ENCODE peak calls at places on chromosomes 1 and 21, in seven cellular contexts. A is cardiac fibroblast, D is A549, L is colonic mucosa, H is neural crest cell, K is AG10803, P is OCI-LY7. X is an unnamed sample.

GRCh38 chr1:66693856-66694255 is 58.4 kb upstream of the DYNLT5 start:
- DNase-seq in H (no peak), D (no peak), A (no peak), K (no peak), P (no peak), L (no peak), X (no peak)

GRCh38 chr1:70317087-70317486 is 37.4 kb downstream of the ANKRD13C start:
- DNase-seq in D (no peak), H (no peak), L (no peak), A (no peak), P (no peak), K (no peak), X (no peak)

GRCh38 chr1:24114753-24115152 is 2.8 kb upstream of the MYOM3 start:
- DNase-seq in D (no peak), P (no peak), A (no peak), L (no peak), H (no peak), K (no peak), X (no peak)

GRCh38 chr1:153355445-153356071 is 2.1 kb upstream of the S100A9 start:
- DNase-seq in A (peak; percentile 74), P (peak; percentile 52), L (peak; percentile 61), H (peak; percentile 25), D (peak; percentile 75), K (peak; percentile 48), X (no peak)

GRCh38 chr1:205535866-205536758 is 31.6 kb downstream of the CDK18 start:
- DNase-seq in L (peak; percentile 16), K (no peak), H (no peak), A (no peak), P (no peak), D (no peak), X (no peak)

GRCh38 chr1:47997289-47998200 is at the start of gene TRABD2B:
- DNase-seq in L (peak; percentile 79), P (peak; percentile 28), H (peak; percentile 88), D (peak; percentile 63), A (peak; percentile 79), K (peak; percentile 50), X (peak; percentile 92)

GRCh38 chr1:241269116-241269515 is 87.9 kb downstream of the RGS7 start:
- DNase-seq in L (no peak), P (no peak), H (no peak), K (no peak), A (no peak), D (peak; percentile 17), X (no peak)

GRCh38 chr1:27341525-27342252 is at the start of gene SYTL1:
- DNase-seq in H (no peak), D (peak; percentile 38), A (peak; percentile 71), L (peak; percentile 74), K (peak; percentile 46), P (peak; percentile 90), X (no peak)

GRCh38 chr1:236084386-236084730 is 19.5 kb upstream of the NID1 start:
- DNase-seq in D (no peak), P (no peak), L (no peak), H (no peak), K (no peak), A (no peak), X (no peak)

GRCh38 chr1:233391338-233391737 is 63.8 kb downstream of the MAP3K21 start:
- DNase-seq in H (no peak), K (no peak), P (no peak), L (no peak), D (no peak), A (no peak), X (no peak)

GRCh38 chr21:41847066-41847804 is 31.9 kb downstream of the PRDM15 start:
- DNase-seq in D (no peak), H (no peak), P (no peak), A (peak; percentile 8), L (no peak), K (peak; percentile 62), X (no peak)

GRCh38 chr1:111515291-111516007 is 12.0 kb upstream of the ADORA3 start:
- DNase-seq in A (peak; percentile 51), L (no peak), H (no peak), P (no peak), D (no peak), K (peak; percentile 33), X (no peak)

GRCh38 chr1:177346960-177347359 is 176.2 kb downstream of the BRINP2 start:
- DNase-seq in D (no peak), K (no peak), A (no peak), H (no peak), P (no peak), L (peak; percentile 81), X (no peak)

GRCh38 chr1:216388558-216388957 is 34.7 kb downstream of the USH2A start:
- DNase-seq in L (no peak), A (no peak), P (no peak), K (no peak), D (no peak), H (no peak), X (no peak)
- TF ChIP-seq CTCF in L (no peak), A (no peak), P (no peak), K (no peak), D (no peak), H (no peak), X (no peak)

DNA sequence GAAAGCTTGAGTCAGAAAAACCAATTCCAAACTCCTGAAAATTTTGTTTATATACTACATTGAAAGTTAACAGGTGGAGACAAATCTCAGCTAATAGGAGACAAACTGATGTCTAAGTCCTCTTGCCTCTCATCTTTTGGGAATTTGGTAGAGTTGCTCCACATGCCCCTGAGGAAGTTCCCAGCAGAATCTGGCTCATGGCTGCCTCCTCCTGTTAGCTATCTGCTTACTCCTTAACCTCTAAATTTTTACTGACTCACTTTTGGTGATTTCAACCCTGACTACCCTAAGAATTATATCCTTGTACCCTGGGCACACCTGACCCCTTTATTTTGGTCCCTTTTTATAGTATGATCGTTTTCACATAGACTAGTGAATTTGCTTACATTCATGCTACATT is 633.7 kb upstream of the USP24 start:
- DNase-seq in P (no peak), L (no peak), D (peak; percentile 11), H (no peak), K (peak; percentile 70), A (peak; percentile 57), X (no peak)
- TF ChIP-seq CTCF in P (no peak), L (no peak), D (no peak), H (no peak), K (peak; percentile 52), A (peak; percentile 45), X (no peak)

DNA sequence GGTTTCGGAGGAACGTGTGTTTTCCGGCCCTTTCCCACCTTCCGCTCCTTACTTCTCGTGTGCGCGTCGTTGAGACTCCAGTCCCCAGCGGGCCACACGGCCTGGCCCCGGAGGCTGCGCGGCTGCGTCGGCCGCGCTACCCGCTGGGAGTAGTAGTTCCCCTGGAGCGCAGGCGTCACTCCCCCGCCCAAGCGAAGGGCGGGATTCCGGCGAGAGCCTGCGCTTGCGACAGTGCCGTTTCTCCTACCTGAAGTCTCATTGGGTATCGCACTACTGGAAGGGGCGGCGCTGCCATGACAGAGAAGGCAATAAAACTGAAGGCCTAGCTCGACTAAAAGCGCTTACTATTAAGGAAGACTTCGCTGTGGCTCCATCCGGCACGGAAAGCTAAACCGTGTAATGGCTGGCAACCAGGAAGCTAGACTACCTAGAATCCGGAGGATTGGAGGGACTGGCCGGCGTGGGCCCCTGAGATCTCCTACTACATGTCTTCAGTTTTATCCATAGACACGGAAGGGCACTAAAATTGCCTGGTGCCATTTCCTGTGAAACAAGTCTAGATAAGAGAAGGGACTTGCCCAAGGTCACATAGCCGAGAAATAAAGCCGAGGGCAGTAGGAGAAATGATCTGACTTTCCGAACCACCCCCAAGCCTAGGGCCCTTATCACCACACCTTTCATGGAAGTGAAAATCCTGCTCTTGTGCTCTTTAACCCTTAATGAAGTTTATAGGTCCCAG is 798 bp upstream of the TMEM69 start:
- DNase-seq in H (peak; percentile 88), D (peak; percentile 97), L (peak; percentile 97), P (peak; percentile 100), K (peak; percentile 99), A (peak; percentile 99), X (peak; percentile 95)
- TF ChIP-seq CTCF in H (no peak), D (no peak), L (no peak), P (no peak), K (no peak), A (no peak), X (no peak)

DNA sequence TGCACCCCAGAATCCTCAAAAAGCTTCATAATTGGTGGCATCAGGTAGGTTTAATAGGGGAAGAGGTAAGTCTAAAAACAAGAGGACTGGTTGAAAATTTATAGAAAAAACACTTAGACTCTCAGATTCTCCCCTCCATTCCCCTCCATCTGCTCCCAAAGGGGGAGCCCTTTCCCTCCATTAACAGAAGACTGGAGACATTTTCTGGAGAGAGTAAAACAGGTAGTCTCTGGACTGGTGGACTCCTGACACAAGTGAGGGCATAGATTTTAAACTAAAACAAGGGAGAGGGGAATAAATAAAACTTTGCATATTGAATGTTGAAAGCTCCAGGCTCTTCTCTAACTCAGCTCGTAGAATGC is 54.0 kb upstream of the IPO9 start:
- DNase-seq in L (no peak), K (no peak), A (no peak), P (no peak), H (no peak), D (no peak), X (no peak)
- TF ChIP-seq CTCF in L (no peak), K (no peak), A (peak; percentile 25), P (no peak), H (no peak), D (no peak), X (no peak)

GRCh38 chr1:211088156-211088555 is 45.8 kb downstream of the KCNH1 start:
- DNase-seq in K (no peak), A (no peak), D (no peak), H (no peak), L (no peak), P (no peak), X (no peak)

GRCh38 chr1:211089536-211089935 is 44.4 kb downstream of the KCNH1 start:
- DNase-seq in H (no peak), L (no peak), A (no peak), P (no peak), D (no peak), K (no peak), X (no peak)

GRCh38 chr1:211095381-211095780 is 38.6 kb downstream of the KCNH1 start:
- DNase-seq in K (no peak), L (no peak), H (no peak), A (no peak), D (no peak), P (no peak), X (no peak)

GRCh38 chr1:211092955-211093354 is 41.0 kb downstream of the KCNH1 start:
- DNase-seq in D (no peak), H (no peak), A (no peak), K (no peak), L (no peak), P (no peak), X (no peak)
- TF ChIP-seq CTCF in D (no peak), H (no peak), A (no peak), K (no peak), L (no peak), P (no peak), X (no peak)

DNA sequence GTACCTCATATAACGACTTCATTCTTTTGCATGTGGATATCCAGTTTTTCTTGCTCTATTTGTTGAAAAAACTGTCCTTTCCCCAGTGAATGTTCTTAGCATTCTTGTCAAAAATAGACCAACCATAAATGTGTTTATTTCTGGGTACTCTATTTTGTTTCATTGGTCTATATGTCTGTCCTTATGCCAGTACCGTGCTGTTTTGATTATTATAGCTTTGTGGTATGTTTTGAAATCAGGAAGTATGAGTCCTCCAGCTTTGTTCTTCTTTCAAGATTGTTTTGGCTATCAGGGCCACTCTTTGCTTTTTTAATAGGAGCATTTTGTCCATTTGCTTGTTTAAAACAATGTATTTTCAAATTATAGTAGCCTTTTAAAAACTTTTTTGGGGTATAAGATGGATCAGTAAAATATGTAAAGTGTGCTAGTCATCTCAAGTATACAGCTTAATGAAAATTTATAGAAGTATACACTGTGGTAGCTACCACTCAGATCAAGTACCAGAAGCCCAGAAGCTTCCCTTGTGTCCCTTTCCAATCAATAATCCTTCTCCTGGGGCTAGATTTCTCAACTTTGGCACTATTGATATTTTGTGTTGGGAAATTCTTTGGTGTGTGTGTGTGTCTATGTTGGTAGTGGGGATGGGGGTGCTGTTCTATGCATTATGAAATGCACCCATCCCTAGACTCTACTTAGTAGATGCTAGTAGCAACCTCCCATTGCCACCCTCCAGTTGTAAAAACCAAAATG is 16.8 kb downstream of the MROH7 start:
- DNase-seq in A (no peak), H (no peak), K (no peak), D (no peak), L (no peak), P (no peak), X (no peak)
- TF ChIP-seq CTCF in A (no peak), H (no peak), K (no peak), D (no peak), L (no peak), P (no peak), X (no peak)

X was measured in progenitor cell of endocrine pancreas.